ENCODE peak calls at places on chromosomes 3 and 15, in eight cellular contexts. F, T, B, V, H, S, Y and L are unnamed samples.

GRCh38 chr3:30658328-30659052 is 52.1 kb downstream of the TGFBR2 start:
- DNase-seq in F (no peak), T (peak; percentile 79), B (no peak), V (no peak), H (no peak), S (no peak), Y (no peak), L (no peak)

GRCh38 chr3:2856793-2857135 is 253.4 kb downstream of the IL5RA start:
- DNase-seq in F (no peak), T (no peak), B (no peak), V (no peak), H (no peak), S (no peak), Y (no peak), L (no peak)

GRCh38 chr3:15839568-15839967 is 41.8 kb upstream of the ANKRD28 start:
- DNase-seq in F (no peak), T (no peak), B (no peak), V (no peak), H (no peak), S (no peak), Y (no peak), L (no peak)

GRCh38 chr15:75198560-75199346 is 2.9 kb upstream of the C15orf39 start:
- DNase-seq in F (no peak), T (peak; percentile 49), B (no peak), V (no peak), H (no peak), S (no peak), Y (no peak), L (no peak)

GRCh38 chr3:53114412-53115074 is 15.7 kb downstream of the RFT1 start:
- DNase-seq in F (no peak), T (peak; percentile 48), B (no peak), V (no peak), H (no peak), S (no peak), Y (no peak), L (no peak)

GRCh38 chr3:122353215-122353614 is 28.2 kb downstream of the CSTA start:
- DNase-seq in F (no peak), T (no peak), B (no peak), V (no peak), H (no peak), S (no peak), Y (no peak), L (peak; percentile 50)

GRCh38 chr3:46102059-46102779 is 74.9 kb upstream of the XCR1 start:
- DNase-seq in F (no peak), T (no peak), B (no peak), V (no peak), H (no peak), S (no peak), Y (no peak), L (no peak)

GRCh38 chr3:58899159-58899952 is 150.5 kb downstream of the CFAP20DC start:
- DNase-seq in F (peak; percentile 64), T (no peak), B (no peak), V (peak; percentile 76), H (no peak), S (no peak), Y (peak; percentile 52), L (peak; percentile 18)

GRCh38 chr3:11195201-11195600 is 40.9 kb downstream of the HRH1 start:
- DNase-seq in F (no peak), T (no peak), B (no peak), V (no peak), H (no peak), S (no peak), Y (no peak), L (no peak)

GRCh38 chr15:50418041-50418583 is 6.1 kb upstream of the USP8 start:
- DNase-seq in F (no peak), T (no peak), B (no peak), V (no peak), H (no peak), S (no peak), Y (no peak), L (no peak)

GRCh38 chr15:74179983-74180688 is 6.6 kb downstream of the ISLR start:
- DNase-seq in F (peak; percentile 76), T (peak; percentile 37), B (no peak), V (peak; percentile 73), H (no peak), S (no peak), Y (peak; percentile 30), L (peak; percentile 49)

GRCh38 chr3:136332776-136333175 is 82.6 kb downstream of the PCCB start:
- DNase-seq in F (no peak), T (peak; percentile 92), B (no peak), V (no peak), H (peak; percentile 28), S (no peak), Y (no peak), L (no peak)

GRCh38 chr15:43325039-43325438 is 5.3 kb downstream of the LCMT2 start:
- DNase-seq in F (no peak), T (no peak), B (no peak), V (no peak), H (no peak), S (no peak), Y (no peak), L (no peak)

GRCh38 chr15:43329222-43329959 is 982 bp downstream of the LCMT2 start:
- DNase-seq in F (peak; percentile 74), T (peak; percentile 37), B (no peak), V (peak; percentile 83), H (no peak), S (no peak), Y (no peak), L (peak; percentile 21)

GRCh38 chr15:43330780-43331086 is 360 bp upstream of the LCMT2 start:
- DNase-seq in F (no peak), T (no peak), B (no peak), V (no peak), H (no peak), S (no peak), Y (no peak), L (no peak)

GRCh38 chr15:43329960-43330779 is at the start of gene LCMT2:
- DNase-seq in F (peak; percentile 98), T (peak; percentile 94), B (peak; percentile 60), V (peak; percentile 96), H (peak; percentile 88), S (peak; percentile 75), Y (peak; percentile 93), L (peak; percentile 86)
- TF ChIP-seq POLR2A in F (peak; percentile 50), T (peak; percentile 79), B (peak; percentile 66), V (no peak), H (peak; percentile 60), S (peak; percentile 70), Y (peak; percentile 27), L (no peak)

GRCh38 chr15:90400759-90401314 is 12.8 kb downstream of the IQGAP1 start:
- DNase-seq in F (peak; percentile 87), T (peak; percentile 96), B (peak; percentile 21), V (no peak), H (peak; percentile 56), S (peak; percentile 94), Y (no peak), L (peak; percentile 77)

GRCh38 chr15:90402806-90403205 is 14.8 kb downstream of the IQGAP1 start:
- DNase-seq in F (no peak), T (no peak), B (no peak), V (no peak), H (no peak), S (no peak), Y (no peak), L (no peak)

GRCh38 chr15:90400005-90400758 is 12.1 kb downstream of the IQGAP1 start:
- DNase-seq in F (no peak), T (no peak), B (no peak), V (no peak), H (no peak), S (no peak), Y (no peak), L (no peak)

GRCh38 chr15:90402230-90402629 is 14.2 kb downstream of the IQGAP1 start:
- DNase-seq in F (peak; percentile 73), T (peak; percentile 85), B (no peak), V (no peak), H (no peak), S (no peak), Y (no peak), L (no peak)

GRCh38 chr15:90401499-90401898 is 13.5 kb downstream of the IQGAP1 start:
- DNase-seq in F (no peak), T (no peak), B (no peak), V (no peak), H (no peak), S (no peak), Y (no peak), L (no peak)
- H3K4me1 ChIP-seq in F (peaks cover 70% of the 10 kb centered on the region), T (peaks cover 18% of the 10 kb centered on the region), B (peaks cover 57% of the 10 kb centered on the region), V (peaks cover 28% of the 10 kb centered on the region), H (peaks cover 20% of the 10 kb centered on the region), S (peaks cover 64% of the 10 kb centered on the region), Y (no peaks in the 10 kb centered on the region), L (peaks cover 19% of the 10 kb centered on the region)

GRCh38 chr3:33438871-33439270 is 1.3 kb downstream of the UBP1 start:
- DNase-seq in F (no peak), T (peak; percentile 21), B (no peak), V (no peak), H (no peak), S (no peak), Y (no peak), L (no peak)

GRCh38 chr3:33440328-33440577 is at the start of gene UBP1:
- DNase-seq in F (no peak), T (no peak), B (no peak), V (peak; percentile 100), H (no peak), S (no peak), Y (peak; percentile 100), L (no peak)

GRCh38 chr3:33440578-33441321 is 545 bp upstream of the UBP1 start:
- DNase-seq in F (peak; percentile 100), T (peak; percentile 100), B (peak; percentile 99), V (peak; percentile 92), H (peak; percentile 99), S (peak; percentile 99), Y (peak; percentile 86), L (peak; percentile 99)

GRCh38 chr3:33438284-33438668 is 1.9 kb downstream of the UBP1 start:
- DNase-seq in F (no peak), T (peak; percentile 66), B (no peak), V (no peak), H (no peak), S (no peak), Y (no peak), L (no peak)

GRCh38 chr3:33439421-33440327 is 531 bp downstream of the UBP1 start:
- DNase-seq in F (peak; percentile 82), T (peak; percentile 15), B (peak; percentile 11), V (no peak), H (peak; percentile 44), S (peak; percentile 35), Y (peak; percentile 80), L (peak; percentile 64)
- TF ChIP-seq POLR2A in F (no peak), T (no peak), B (peak; percentile 72), V (no peak), H (no peak), S (no peak), Y (peak; percentile 75), L (no peak)

DNA sequence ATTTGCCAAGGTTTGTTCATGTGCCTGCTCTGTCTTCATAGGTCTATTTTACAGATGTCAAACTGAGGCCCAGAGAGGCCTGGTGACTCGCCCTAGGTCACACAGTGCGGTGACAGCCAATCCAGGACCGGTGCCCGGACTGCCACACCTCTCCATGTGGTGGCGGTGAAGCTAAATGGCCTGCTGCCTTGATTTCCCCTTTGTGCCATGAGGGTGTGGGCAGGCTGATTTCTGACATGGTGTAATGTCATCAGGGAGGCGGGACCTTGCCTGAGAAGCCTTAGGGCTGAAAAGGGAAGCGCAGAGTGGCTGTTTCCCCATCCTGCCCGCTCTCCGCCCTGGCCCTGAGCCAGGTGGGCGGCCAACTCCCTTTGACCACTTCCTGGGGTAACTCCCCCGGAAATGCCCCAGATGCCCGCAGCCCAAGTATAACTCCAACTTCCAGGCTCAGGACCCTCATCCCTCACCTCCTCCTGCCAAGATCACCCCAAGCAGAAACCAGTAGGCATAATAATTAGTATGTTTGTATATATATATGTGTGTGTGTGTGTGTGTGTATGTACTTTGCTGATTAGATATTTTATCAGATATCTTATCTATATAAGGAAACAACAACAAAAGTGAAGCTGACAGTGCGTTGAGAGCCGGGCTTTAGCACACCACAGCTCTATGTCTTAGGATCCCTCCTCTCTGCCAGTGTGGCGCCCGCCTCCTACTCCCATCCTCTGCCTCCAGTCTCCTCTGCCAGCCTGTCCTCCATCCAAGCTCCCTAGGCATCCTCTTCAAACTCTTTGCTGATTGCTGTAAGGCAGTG is 63.9 kb downstream of the IQSEC1 start:
- DNase-seq in F (peak; percentile 84), T (no peak), B (no peak), V (peak; percentile 96), H (no peak), S (no peak), Y (no peak), L (no peak)
- H3K4me1 ChIP-seq in F (no peaks in the 10 kb centered on the region), T (no peaks in the 10 kb centered on the region), B (peaks cover 8% of the 10 kb centered on the region), V (peaks cover 71% of the 10 kb centered on the region), H (no peaks in the 10 kb centered on the region), S (no peaks in the 10 kb centered on the region), Y (no peaks in the 10 kb centered on the region), L (no peaks in the 10 kb centered on the region)